ENCODE peak calls at places on chromosomes 16 and 17, in seven cellular contexts. C is ELR; V is RPMI7951; F is COR-L47; G is psoas muscle; Q is posterior vena cava; N is stimulated activated CD8-positive, alpha-beta memory T cell treated with anti-CD3 and anti-CD28 coated beads, Interleukin-7, amount 100 ng/mL, for 1 hour. M is an unnamed sample.
A peak's percentile ranks its signal among the peaks of the same experiment; 100 is the strongest.

GRCh38 chr17:79800325-79801155 is 3.7 kb upstream of the CBX8 start:
- DNase-seq in C (peak; percentile 60), V (peak; percentile 72), F (no peak), G (no peak), Q (no peak), N (no peak), M (peak; percentile 79)

GRCh38 chr16:50308237-50308965 is 42.0 kb downstream of the ADCY7 start:
- DNase-seq in C (no peak), V (no peak), F (no peak), G (peak; percentile 39), Q (peak; percentile 74), N (no peak), M (peak; percentile 69)

GRCh38 chr17:65270499-65270898 is 133.3 kb downstream of the RGS9 start:
- DNase-seq in C (no peak), V (no peak), F (no peak), G (no peak), Q (no peak), N (no peak), M (no peak)

GRCh38 chr17:43767053-43767712 is 8.6 kb upstream of the SOST start:
- DNase-seq in C (no peak), V (no peak), F (no peak), G (no peak), Q (peak; percentile 30), N (no peak), M (no peak)

GRCh38 chr16:12062343-12063003 is 85.9 kb downstream of the SNX29 start:
- DNase-seq in C (peak; percentile 81), V (peak; percentile 80), F (no peak), G (peak; percentile 92), Q (peak; percentile 97), N (no peak), M (peak; percentile 93)

GRCh38 chr17:78798695-78799559 is 16.9 kb upstream of the CYTH1 start:
- DNase-seq in C (peak; percentile 54), V (peak; percentile 24), F (peak; percentile 26), G (no peak), Q (peak; percentile 73), N (no peak), M (peak; percentile 69)

GRCh38 chr16:48113471-48113870 is 42.3 kb downstream of the ABCC12 start:
- DNase-seq in C (no peak), V (peak; percentile 10), F (no peak), G (no peak), Q (no peak), N (no peak), M (no peak)

GRCh38 chr16:77213542-77214108 is 14.4 kb downstream of the SYCE1L start:
- DNase-seq in C (peak; percentile 89), V (peak; percentile 97), F (no peak), G (no peak), Q (no peak), N (no peak), M (peak; percentile 74)